ENCODE peak calls at places on chromosomes 12 and 14, in five cellular contexts. X is transverse colon, T is hepatocyte, P is A549, K is cardiac muscle cell. C is an unnamed sample.

GRCh38 chr14:26286806-26287205 is 311.0 kb downstream of the NOVA1 start:
- DNase-seq in X (no peak), T (no peak), P (no peak), K (peak; percentile 4), C (no peak)

GRCh38 chr12:16880864-16881285 is 274.9 kb upstream of the LMO3 start:
- DNase-seq in X (peak; percentile 20), T (peak; percentile 8), P (no peak), K (no peak), C (peak; percentile 30)

GRCh38 chr12:16586350-16587109 is 19.4 kb downstream of the LMO3 start:
- DNase-seq in X (no peak), T (peak; percentile 44), P (no peak), K (peak; percentile 94), C (no peak)

GRCh38 chr12:89166525-89166934 is 185.8 kb downstream of the DUSP6 start:
- DNase-seq in X (no peak), T (no peak), P (no peak), K (peak; percentile 72), C (no peak)

GRCh38 chr14:100547633-100548294 is 39.5 kb downstream of the BEGAIN start:
- DNase-seq in X (peak; percentile 82), T (no peak), P (no peak), K (peak; percentile 42), C (no peak)

GRCh38 chr12:80509781-80510556 is 65.9 kb downstream of the PTPRQ start:
- DNase-seq in X (no peak), T (peak; percentile 10), P (no peak), K (peak; percentile 16), C (no peak)

GRCh38 chr14:69703047-69704046 is 63.6 kb upstream of the SRSF5 start:
- DNase-seq in X (no peak), T (no peak), P (no peak), K (no peak), C (no peak)

GRCh38 chr14:61671086-61671485 is 24.2 kb upstream of the HIF1A start:
- DNase-seq in X (no peak), T (no peak), P (no peak), K (peak; percentile 25), C (no peak)

GRCh38 chr14:103444837-103445524 is 59.8 kb downstream of the MARK3 start:
- DNase-seq in X (no peak), T (peak; percentile 49), P (no peak), K (peak; percentile 72), C (no peak)

GRCh38 chr12:122001379-122002209 is 20.1 kb upstream of the BCL7A start:
- DNase-seq in X (no peak), T (no peak), P (no peak), K (no peak), C (no peak)

GRCh38 chr14:44961151-44961729 is 507 bp downstream of the KLHL28 start:
- DNase-seq in X (peak; percentile 72), T (peak; percentile 77), P (peak; percentile 66), K (peak; percentile 78), C (peak; percentile 66)
- H3K4me1 ChIP-seq in X (peaks cover 19% of the 10 kb centered on the region), T (peaks cover 30% of the 10 kb centered on the region), P (peaks cover 30% of the 10 kb centered on the region), K (peaks cover 23% of the 10 kb centered on the region), C (peaks cover 37% of the 10 kb centered on the region)

DNA sequence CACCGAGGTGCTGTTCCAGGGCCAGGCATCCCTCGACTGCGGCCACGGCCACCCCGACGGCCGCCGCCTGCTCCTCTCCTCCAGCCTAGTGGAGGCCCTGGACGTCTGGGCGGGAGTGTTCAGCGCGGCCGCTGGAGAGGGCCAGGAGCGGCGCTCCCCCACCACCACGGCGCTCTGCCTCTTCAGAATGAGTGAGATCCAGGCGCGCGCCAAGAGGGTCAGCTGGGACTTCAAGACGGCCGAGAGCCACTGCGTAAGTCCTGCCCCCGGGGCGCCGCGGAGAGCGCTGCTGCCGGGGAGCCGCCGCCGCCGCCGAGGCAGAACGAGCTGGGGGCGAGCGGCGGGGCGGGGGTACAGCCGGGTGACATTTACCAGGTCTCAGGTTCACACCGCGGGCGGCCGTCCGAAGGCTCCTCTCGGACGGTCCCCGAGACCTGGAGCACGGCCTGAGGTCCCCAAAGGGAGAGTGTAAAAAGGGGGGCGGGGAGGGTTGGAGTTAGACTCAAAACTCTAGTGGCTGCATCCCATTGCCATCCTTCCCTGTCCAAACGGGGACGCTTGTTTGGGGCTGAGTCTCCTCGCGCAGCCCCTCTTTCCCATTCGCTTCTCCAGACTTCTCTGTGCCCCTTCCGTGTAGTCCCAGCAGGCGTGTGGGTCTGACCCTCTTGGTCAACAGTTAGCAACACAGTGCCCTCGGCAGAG is 1.6 kb downstream of the PLXNC1 start:
- DNase-seq in X (peak; percentile 42), T (peak; percentile 72), P (no peak), K (peak; percentile 78), C (peak; percentile 75)
- H3K4me3 ChIP-seq in X (peak overlapping the region; percentile 60), T (peak overlapping the region; percentile 58), P (peak overlapping the region; percentile 58), K (peak overlapping the region; percentile 72), C (peak overlapping the region; percentile 47)

GRCh38 chr12:27549801-27550652 is 26.0 kb downstream of the PPFIBP1 start:
- DNase-seq in X (peak; percentile 74), T (peak; percentile 87), P (peak; percentile 71), K (peak; percentile 98), C (peak; percentile 89)
- H3K27ac ChIP-seq in X (peak overlapping the region; percentile 47), T (peak overlapping the region; percentile 61), P (peak overlapping the region; percentile 90), K (no peak overlapping the region), C (peak overlapping the region; percentile 77)

GRCh38 chr12:96387981-96388380 is 12.3 kb downstream of the CDK17 start:
- DNase-seq in X (no peak), T (no peak), P (no peak), K (no peak), C (no peak)

GRCh38 chr12:96378319-96378718 is 21.9 kb downstream of the CDK17 start:
- DNase-seq in X (no peak), T (no peak), P (no peak), K (no peak), C (no peak)

GRCh38 chr12:96383371-96383770 is 16.9 kb downstream of the CDK17 start:
- DNase-seq in X (no peak), T (no peak), P (no peak), K (no peak), C (no peak)

GRCh38 chr12:96386794-96387193 is 13.4 kb downstream of the CDK17 start:
- DNase-seq in X (no peak), T (no peak), P (no peak), K (no peak), C (no peak)

GRCh38 chr12:96383991-96384390 is 16.2 kb downstream of the CDK17 start:
- DNase-seq in X (no peak), T (no peak), P (no peak), K (peak; percentile 70), C (no peak)
- H3K4me1 ChIP-seq in X (no peaks in the 10 kb centered on the region), T (no peaks in the 10 kb centered on the region), P (peaks cover 4% of the 10 kb centered on the region), K (no peaks in the 10 kb centered on the region), C (no peaks in the 10 kb centered on the region)

GRCh38 chr12:42356344-42356743 is 30.4 kb downstream of the PPHLN1 start:
- DNase-seq in X (no peak), T (no peak), P (no peak), K (no peak), C (no peak)

GRCh38 chr12:42364692-42365091 is 38.7 kb downstream of the PPHLN1 start:
- DNase-seq in X (no peak), T (no peak), P (no peak), K (no peak), C (no peak)

GRCh38 chr12:42361909-42362706 is 36.1 kb downstream of the PPHLN1 start:
- DNase-seq in X (no peak), T (no peak), P (no peak), K (no peak), C (no peak)

GRCh38 chr12:42360747-42361403 is 34.9 kb downstream of the PPHLN1 start:
- DNase-seq in X (no peak), T (no peak), P (no peak), K (peak; percentile 13), C (no peak)
- H3K4me3 ChIP-seq in X (no peak overlapping the region), T (no peak overlapping the region), P (no peak overlapping the region), K (no peak overlapping the region), C (no peak overlapping the region)

GRCh38 chr14:54787263-54787662 is 115.4 kb downstream of the GCH1 start:
- DNase-seq in X (no peak), T (no peak), P (no peak), K (no peak), C (no peak)
- H3K27ac ChIP-seq in X (no peak overlapping the region), T (no peak overlapping the region), P (no peak overlapping the region), K (no peak overlapping the region), C (no peak overlapping the region)

DNA sequence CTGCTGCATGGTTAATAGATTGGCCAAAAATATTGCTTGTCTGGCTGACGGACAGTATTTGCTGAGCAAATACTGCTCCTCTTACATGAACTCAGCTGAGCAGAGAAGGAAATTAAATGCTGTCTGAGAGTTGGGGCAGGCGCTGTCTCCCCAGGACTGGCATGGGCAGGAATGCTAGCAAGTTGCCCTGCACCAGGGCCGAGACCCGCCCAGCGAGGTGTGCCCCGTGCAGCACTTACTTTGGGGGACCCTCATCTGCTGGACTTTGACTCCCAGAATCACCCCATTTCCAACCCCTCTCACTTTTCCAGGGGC is 1.4 kb downstream of the FBRSL1 start:
- DNase-seq in X (no peak), T (no peak), P (no peak), K (no peak), C (no peak)
- H3K4me1 ChIP-seq in X (peaks cover 33% of the 10 kb centered on the region), T (peaks cover 60% of the 10 kb centered on the region), P (peaks cover 42% of the 10 kb centered on the region), K (peaks cover 15% of the 10 kb centered on the region), C (peaks cover 52% of the 10 kb centered on the region)

DNA sequence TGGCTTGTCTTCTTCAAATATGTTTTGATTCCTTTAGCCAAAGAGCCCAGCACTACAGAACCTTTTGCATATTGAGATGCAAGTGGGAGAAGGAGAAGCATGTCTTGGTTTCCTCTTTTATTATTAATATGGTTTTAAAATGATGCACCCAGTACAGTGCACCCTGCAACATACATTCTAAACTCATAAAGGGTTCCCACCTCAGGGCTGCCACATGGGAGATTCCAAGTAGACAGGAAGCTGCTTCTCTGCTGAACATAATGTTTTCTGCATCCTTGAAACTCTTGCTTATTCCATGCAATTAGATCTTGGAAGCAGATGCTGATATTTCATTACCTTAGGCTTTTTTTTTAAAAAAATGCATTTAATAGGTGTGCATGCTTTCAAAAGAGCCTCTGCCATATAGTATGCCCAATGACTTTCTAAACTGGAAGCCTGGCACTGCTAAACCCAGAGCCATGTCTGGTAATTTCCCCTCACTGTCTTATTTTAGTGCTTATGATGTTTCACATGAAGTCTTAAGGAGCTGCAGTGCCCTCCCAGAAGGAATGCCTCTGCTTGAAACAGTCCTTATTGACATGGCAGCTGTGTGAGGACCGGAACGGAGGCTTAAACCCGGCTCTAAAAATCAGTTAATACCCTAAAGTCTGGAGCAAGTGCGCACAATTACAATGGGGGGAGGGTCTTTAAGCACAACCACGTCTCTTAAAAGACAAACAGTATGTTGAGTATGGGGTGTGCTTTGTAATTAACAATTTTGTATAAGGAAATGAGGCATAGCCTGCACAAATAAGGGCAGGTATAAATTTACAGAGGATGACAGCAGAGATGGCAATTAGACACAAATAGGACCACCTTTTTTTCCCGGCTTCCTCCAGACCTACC is 2.0 kb upstream of the SIX1 start:
- DNase-seq in X (no peak), T (no peak), P (no peak), K (no peak), C (no peak)
- H3K4me3 ChIP-seq in X (no peak overlapping the region), T (no peak overlapping the region), P (no peak overlapping the region), K (no peak overlapping the region), C (no peak overlapping the region)

GRCh38 chr12:104177663-104178501 is 37.7 kb upstream of the TXNRD1 start:
- DNase-seq in X (peak; percentile 54), T (peak; percentile 67), P (peak; percentile 81), K (peak; percentile 100), C (peak; percentile 20)
- H3K27ac ChIP-seq in X (peak overlapping the region; percentile 81), T (peak overlapping the region; percentile 59), P (peak overlapping the region; percentile 89), K (no peak overlapping the region), C (peak overlapping the region; percentile 23)

C was measured in thyroid gland.